ENCODE peak calls at places on chromosomes 12 and 14, in six cellular contexts. D is HS-27A, B is lower leg skin, U is ELR, V is HCT116, K is amniotic epithelial cell. Q is an unnamed sample.
A peak's percentile ranks its signal among the peaks of the same experiment; 100 is the strongest.

GRCh38 chr12:112839386-112839972 is 47.9 kb downstream of the RPH3A start:
- DNase-seq in D (peak; percentile 69), B (peak; percentile 13), U (peak; percentile 98), V (no peak), K (peak; percentile 94), Q (peak; percentile 78)

GRCh38 chr12:57489157-57489641 is 1.3 kb downstream of the MARS1 start:
- DNase-seq in D (no peak), B (no peak), U (peak; percentile 60), V (no peak), K (peak; percentile 43), Q (peak; percentile 15)

GRCh38 chr12:47078733-47079364 is 572 bp upstream of the PCED1B start:
- DNase-seq in D (no peak), B (peak; percentile 86), U (peak; percentile 49), V (no peak), K (no peak), Q (peak; percentile 33)

GRCh38 chr14:28671425-28671824 is 95.2 kb upstream of the FOXG1 start:
- DNase-seq in D (no peak), B (no peak), U (peak; percentile 66), V (no peak), K (peak; percentile 89), Q (peak; percentile 79)

GRCh38 chr12:111057726-111058125 is 137.3 kb upstream of the MYL2 start:
- DNase-seq in D (no peak), B (no peak), U (no peak), V (no peak), K (no peak), Q (no peak)

GRCh38 chr12:6605425-6606330 is 1.5 kb downstream of the CHD4 start:
- DNase-seq in D (no peak), B (no peak), U (peak; percentile 49), V (no peak), K (peak; percentile 19), Q (peak; percentile 19)

GRCh38 chr12:12070674-12071661 is at the start of gene BCL2L14:
- DNase-seq in D (no peak), B (no peak), U (no peak), V (no peak), K (no peak), Q (peak; percentile 12)

GRCh38 chr14:77221241-77221871 is 39.8 kb downstream of the TMEM63C start:
- DNase-seq in D (no peak), B (no peak), U (no peak), V (no peak), K (no peak), Q (no peak)

GRCh38 chr12:121786441-121786825 is 7.1 kb downstream of the RHOF start:
- DNase-seq in D (no peak), B (no peak), U (peak; percentile 99), V (peak; percentile 99), K (peak; percentile 87), Q (peak; percentile 82)

GRCh38 chr12:121610239-121611149 is 15.8 kb upstream of the ORAI1 start:
- DNase-seq in D (no peak), B (no peak), U (peak; percentile 37), V (no peak), K (peak; percentile 35), Q (no peak)

GRCh38 chr12:3751151-3752095 is 1.5 kb downstream of the CRACR2A start:
- DNase-seq in D (no peak), B (no peak), U (no peak), V (no peak), K (no peak), Q (no peak)

GRCh38 chr14:80996049-80996901 is 40.9 kb downstream of the TSHR start:
- DNase-seq in D (peak; percentile 20), B (no peak), U (peak; percentile 87), V (peak; percentile 66), K (peak; percentile 90), Q (peak; percentile 65)

GRCh38 chr14:26132061-26132460 is 465.8 kb downstream of the NOVA1 start:
- DNase-seq in D (no peak), B (no peak), U (no peak), V (no peak), K (no peak), Q (peak; percentile 6)

GRCh38 chr12:16788888-16789790 is 183.2 kb upstream of the LMO3 start:
- DNase-seq in D (no peak), B (no peak), U (no peak), V (no peak), K (peak; percentile 3), Q (no peak)

Q was measured in astrocyte.